ENCODE peak calls at places on chromosomes 1 and 21, in four cellular contexts. One of them, this sample, is unnamed.

GRCh38 chr1:191582169-191582568 is 576.1 kb upstream of the RGS18 start:
- DNase-seq in left ventricle myocardium inferior: no peak
- DNase-seq in esophagus muscularis mucosa: no peak
- DNase-seq in fibroblast of pulmonary artery: no peak
- DNase-seq in this sample: no peak

GRCh38 chr21:36350282-36350910 is 30.4 kb downstream of the MORC3 start:
- DNase-seq in left ventricle myocardium inferior: no peak
- DNase-seq in esophagus muscularis mucosa: no peak
- DNase-seq in fibroblast of pulmonary artery: peak
- DNase-seq in this sample: peak

GRCh38 chr21:44517175-44517899 is 22.7 kb downstream of the KRTAP10-1 start:
- DNase-seq in left ventricle myocardium inferior: no peak
- DNase-seq in esophagus muscularis mucosa: no peak
- DNase-seq in fibroblast of pulmonary artery: no peak
- DNase-seq in this sample: peak

GRCh38 chr1:34405266-34405959 is 228.7 kb downstream of the C1orf94 start:
- DNase-seq in left ventricle myocardium inferior: no peak
- DNase-seq in esophagus muscularis mucosa: peak
- DNase-seq in fibroblast of pulmonary artery: no peak
- DNase-seq in this sample: no peak

GRCh38 chr1:180586671-180587155 is 27.9 kb downstream of the OVAAL start:
- DNase-seq in left ventricle myocardium inferior: no peak
- DNase-seq in esophagus muscularis mucosa: no peak
- DNase-seq in fibroblast of pulmonary artery: peak
- DNase-seq in this sample: peak

GRCh38 chr1:6915999-6916565 is 130.8 kb downstream of the CAMTA1 start:
- DNase-seq in left ventricle myocardium inferior: no peak
- DNase-seq in esophagus muscularis mucosa: no peak
- DNase-seq in fibroblast of pulmonary artery: no peak
- DNase-seq in this sample: no peak

GRCh38 chr1:156625436-156626078 is 6.3 kb downstream of the HAPLN2 start:
- DNase-seq in left ventricle myocardium inferior: peak
- DNase-seq in esophagus muscularis mucosa: no peak
- DNase-seq in fibroblast of pulmonary artery: peak
- DNase-seq in this sample: peak

GRCh38 chr1:26417111-26417510 is 6.5 kb downstream of the LIN28A start:
- DNase-seq in left ventricle myocardium inferior: peak
- DNase-seq in esophagus muscularis mucosa: no peak
- DNase-seq in fibroblast of pulmonary artery: peak
- DNase-seq in this sample: peak

GRCh38 chr1:46043491-46044017 is 88.9 kb downstream of the PIK3R3 start:
- DNase-seq in left ventricle myocardium inferior: no peak
- DNase-seq in esophagus muscularis mucosa: peak
- DNase-seq in fibroblast of pulmonary artery: no peak
- DNase-seq in this sample: no peak

GRCh38 chr1:3465935-3466321 is 11.5 kb downstream of the ARHGEF16 start:
- DNase-seq in left ventricle myocardium inferior: no peak
- DNase-seq in esophagus muscularis mucosa: no peak
- DNase-seq in fibroblast of pulmonary artery: no peak
- DNase-seq in this sample: no peak

GRCh38 chr1:40646385-40646784 is 19.1 kb downstream of the RIMS3 start:
- DNase-seq in left ventricle myocardium inferior: no peak
- DNase-seq in esophagus muscularis mucosa: no peak
- DNase-seq in fibroblast of pulmonary artery: peak
- DNase-seq in this sample: peak

GRCh38 chr1:238139713-238140112 is 249.0 kb upstream of the ZP4 start:
- DNase-seq in left ventricle myocardium inferior: no peak
- DNase-seq in esophagus muscularis mucosa: no peak
- DNase-seq in fibroblast of pulmonary artery: no peak
- DNase-seq in this sample: no peak

GRCh38 chr1:204104331-204105222 is 31.7 kb downstream of the SOX13 start:
- DNase-seq in left ventricle myocardium inferior: no peak
- DNase-seq in esophagus muscularis mucosa: no peak
- DNase-seq in fibroblast of pulmonary artery: no peak
- DNase-seq in this sample: no peak

GRCh38 chr1:8944006-8944405 is 1.7 kb upstream of the CA6 start:
- DNase-seq in left ventricle myocardium inferior: no peak
- DNase-seq in esophagus muscularis mucosa: no peak
- DNase-seq in fibroblast of pulmonary artery: no peak
- DNase-seq in this sample: no peak

GRCh38 chr1:2554621-2555387 is 1.4 kb upstream of the TNFRSF14 start:
- DNase-seq in left ventricle myocardium inferior: no peak
- DNase-seq in esophagus muscularis mucosa: no peak
- DNase-seq in fibroblast of pulmonary artery: no peak
- DNase-seq in this sample: no peak

GRCh38 chr1:25478633-25479032 is 47.9 kb downstream of the MACO1 start:
- DNase-seq in left ventricle myocardium inferior: no peak
- DNase-seq in esophagus muscularis mucosa: no peak
- DNase-seq in fibroblast of pulmonary artery: no peak
- DNase-seq in this sample: no peak

GRCh38 chr21:45341779-45342178 is 54.1 kb upstream of the POFUT2 start:
- DNase-seq in left ventricle myocardium inferior: no peak
- DNase-seq in esophagus muscularis mucosa: no peak
- DNase-seq in fibroblast of pulmonary artery: peak
- DNase-seq in this sample: peak

GRCh38 chr1:86149591-86149990 is 7.0 kb downstream of the COL24A1 start:
- DNase-seq in left ventricle myocardium inferior: no peak
- DNase-seq in esophagus muscularis mucosa: no peak
- DNase-seq in fibroblast of pulmonary artery: no peak
- DNase-seq in this sample: no peak

GRCh38 chr1:56448937-56449336 is 130.4 kb downstream of the PLPP3 start:
- DNase-seq in left ventricle myocardium inferior: no peak
- DNase-seq in esophagus muscularis mucosa: no peak
- DNase-seq in fibroblast of pulmonary artery: peak
- DNase-seq in this sample: peak

GRCh38 chr1:169106921-169107672 is 607 bp downstream of the ATP1B1 start:
- DNase-seq in left ventricle myocardium inferior: peak
- DNase-seq in esophagus muscularis mucosa: no peak
- DNase-seq in fibroblast of pulmonary artery: peak
- DNase-seq in this sample: peak

GRCh38 chr1:230825061-230825803 is 43.1 kb downstream of the C1orf198 start:
- DNase-seq in left ventricle myocardium inferior: no peak
- DNase-seq in esophagus muscularis mucosa: peak
- DNase-seq in fibroblast of pulmonary artery: peak
- DNase-seq in this sample: peak

GRCh38 chr1:71638081-71638766 is 557.4 kb upstream of the ZRANB2 start:
- DNase-seq in left ventricle myocardium inferior: no peak
- DNase-seq in esophagus muscularis mucosa: no peak
- DNase-seq in fibroblast of pulmonary artery: peak
- DNase-seq in this sample: peak

GRCh38 chr1:108124023-108124422 is 76.1 kb downstream of the SLC25A24 start:
- DNase-seq in left ventricle myocardium inferior: no peak
- DNase-seq in esophagus muscularis mucosa: no peak
- DNase-seq in fibroblast of pulmonary artery: no peak
- DNase-seq in this sample: no peak

GRCh38 chr1:206814716-206815341 is 42.5 kb upstream of the IL10 start:
- DNase-seq in left ventricle myocardium inferior: peak
- DNase-seq in esophagus muscularis mucosa: no peak
- DNase-seq in fibroblast of pulmonary artery: peak
- DNase-seq in this sample: no peak

GRCh38 chr1:231613419-231614349 is 12.9 kb upstream of the DISC1 start:
- DNase-seq in left ventricle myocardium inferior: no peak
- DNase-seq in esophagus muscularis mucosa: no peak
- DNase-seq in fibroblast of pulmonary artery: no peak
- DNase-seq in this sample: no peak

GRCh38 chr21:45923146-45923545 is 58.4 kb upstream of the COL6A1 start:
- DNase-seq in left ventricle myocardium inferior: peak
- DNase-seq in esophagus muscularis mucosa: no peak
- DNase-seq in fibroblast of pulmonary artery: peak
- DNase-seq in this sample: peak

GRCh38 chr1:8281843-8282509 is 35.9 kb upstream of the SLC45A1 start:
- DNase-seq in left ventricle myocardium inferior: peak
- DNase-seq in esophagus muscularis mucosa: no peak
- DNase-seq in fibroblast of pulmonary artery: no peak
- DNase-seq in this sample: no peak

GRCh38 chr1:69497847-69498246 is 69.9 kb upstream of the LRRC7 start:
- DNase-seq in left ventricle myocardium inferior: no peak
- DNase-seq in esophagus muscularis mucosa: no peak
- DNase-seq in fibroblast of pulmonary artery: no peak
- DNase-seq in this sample: no peak

GRCh38 chr1:201731142-201731541 is 97.8 kb upstream of the IPO9 start:
- DNase-seq in left ventricle myocardium inferior: no peak
- DNase-seq in esophagus muscularis mucosa: no peak
- DNase-seq in fibroblast of pulmonary artery: no peak
- DNase-seq in this sample: no peak

GRCh38 chr1:87089070-87089736 is 174.8 kb downstream of the HS2ST1 start:
- DNase-seq in left ventricle myocardium inferior: no peak
- DNase-seq in esophagus muscularis mucosa: no peak
- DNase-seq in fibroblast of pulmonary artery: no peak
- DNase-seq in this sample: no peak

GRCh38 chr1:173477286-173478098 is at the start of gene PRDX6:
- DNase-seq in left ventricle myocardium inferior: peak
- DNase-seq in esophagus muscularis mucosa: peak
- DNase-seq in fibroblast of pulmonary artery: peak
- DNase-seq in this sample: peak

GRCh38 chr1:165892935-165893334 is 65.5 kb downstream of the UCK2 start:
- DNase-seq in left ventricle myocardium inferior: no peak
- DNase-seq in esophagus muscularis mucosa: no peak
- DNase-seq in fibroblast of pulmonary artery: no peak
- DNase-seq in this sample: no peak
- H3K4me3 ChIP-seq in left ventricle myocardium inferior: no peak
- H3K4me3 ChIP-seq in esophagus muscularis mucosa: no peak
- H3K4me3 ChIP-seq in fibroblast of pulmonary artery: no peak
- H3K4me3 ChIP-seq in this sample: no peak

GRCh38 chr1:10693152-10693496 is 103.3 kb downstream of the CASZ1 start:
- DNase-seq in left ventricle myocardium inferior: no peak
- DNase-seq in esophagus muscularis mucosa: no peak
- DNase-seq in fibroblast of pulmonary artery: no peak
- DNase-seq in this sample: no peak

GRCh38 chr1:10691075-10691739 is 105.2 kb downstream of the CASZ1 start:
- DNase-seq in left ventricle myocardium inferior: no peak
- DNase-seq in esophagus muscularis mucosa: no peak
- DNase-seq in fibroblast of pulmonary artery: no peak
- DNase-seq in this sample: no peak

GRCh38 chr1:10690484-10690883 is 106.0 kb downstream of the CASZ1 start:
- DNase-seq in left ventricle myocardium inferior: no peak
- DNase-seq in esophagus muscularis mucosa: no peak
- DNase-seq in fibroblast of pulmonary artery: no peak
- DNase-seq in this sample: no peak

GRCh38 chr1:10692401-10693021 is 103.9 kb downstream of the CASZ1 start:
- DNase-seq in left ventricle myocardium inferior: no peak
- DNase-seq in esophagus muscularis mucosa: no peak
- DNase-seq in fibroblast of pulmonary artery: no peak
- DNase-seq in this sample: no peak

DNA sequence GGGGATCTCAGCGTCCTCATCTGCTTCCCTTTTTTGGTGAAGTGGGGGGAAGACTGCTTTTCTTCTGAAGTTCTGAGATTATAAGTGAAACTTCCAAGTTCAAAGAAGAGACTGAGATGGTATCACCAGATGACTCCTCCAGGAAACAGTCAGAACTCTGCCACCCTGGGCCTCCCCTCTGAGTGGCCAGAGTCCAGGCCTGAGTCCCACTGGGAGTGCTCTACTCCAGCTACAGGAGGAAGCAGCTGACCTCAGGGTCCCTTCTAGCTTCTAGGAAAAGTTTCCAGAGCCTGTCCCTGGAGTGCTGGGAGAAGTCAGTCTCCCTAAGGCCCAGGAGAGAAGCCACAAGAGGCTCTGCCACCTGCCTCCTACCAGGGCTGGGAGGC is 104.7 kb downstream of the CASZ1 start:
- DNase-seq in left ventricle myocardium inferior: no peak
- DNase-seq in esophagus muscularis mucosa: no peak
- DNase-seq in fibroblast of pulmonary artery: no peak
- DNase-seq in this sample: peak
- H3K4me3 ChIP-seq in left ventricle myocardium inferior: no peak
- H3K4me3 ChIP-seq in esophagus muscularis mucosa: peak
- H3K4me3 ChIP-seq in fibroblast of pulmonary artery: no peak
- H3K4me3 ChIP-seq in this sample: no peak

GRCh38 chr1:32972814-32973428 is 8.3 kb upstream of the RNF19B start:
- DNase-seq in left ventricle myocardium inferior: peak
- DNase-seq in esophagus muscularis mucosa: no peak
- DNase-seq in fibroblast of pulmonary artery: peak
- DNase-seq in this sample: no peak
- H3K4me3 ChIP-seq in left ventricle myocardium inferior: peak
- H3K4me3 ChIP-seq in esophagus muscularis mucosa: peak
- H3K4me3 ChIP-seq in fibroblast of pulmonary artery: peak
- H3K4me3 ChIP-seq in this sample: peak

GRCh38 chr1:225425211-225425786 is 2.5 kb downstream of the LBR start:
- DNase-seq in left ventricle myocardium inferior: no peak
- DNase-seq in esophagus muscularis mucosa: no peak
- DNase-seq in fibroblast of pulmonary artery: peak
- DNase-seq in this sample: no peak
- H3K4me3 ChIP-seq in left ventricle myocardium inferior: no peak
- H3K4me3 ChIP-seq in esophagus muscularis mucosa: peak
- H3K4me3 ChIP-seq in fibroblast of pulmonary artery: peak
- H3K4me3 ChIP-seq in this sample: no peak

GRCh38 chr1:229403573-229403972 is 30.3 kb downstream of the ACTA1 start:
- DNase-seq in left ventricle myocardium inferior: no peak
- DNase-seq in esophagus muscularis mucosa: no peak
- DNase-seq in fibroblast of pulmonary artery: no peak
- DNase-seq in this sample: no peak

GRCh38 chr1:229409616-229410369 is 24.1 kb downstream of the ACTA1 start:
- DNase-seq in left ventricle myocardium inferior: no peak
- DNase-seq in esophagus muscularis mucosa: no peak
- DNase-seq in fibroblast of pulmonary artery: no peak
- DNase-seq in this sample: no peak

GRCh38 chr1:229407206-229408026 is 26.5 kb downstream of the ACTA1 start:
- DNase-seq in left ventricle myocardium inferior: no peak
- DNase-seq in esophagus muscularis mucosa: no peak
- DNase-seq in fibroblast of pulmonary artery: no peak
- DNase-seq in this sample: no peak

GRCh38 chr1:229408458-229409037 is 25.3 kb downstream of the ACTA1 start:
- DNase-seq in left ventricle myocardium inferior: peak
- DNase-seq in esophagus muscularis mucosa: no peak
- DNase-seq in fibroblast of pulmonary artery: no peak
- DNase-seq in this sample: no peak

DNA sequence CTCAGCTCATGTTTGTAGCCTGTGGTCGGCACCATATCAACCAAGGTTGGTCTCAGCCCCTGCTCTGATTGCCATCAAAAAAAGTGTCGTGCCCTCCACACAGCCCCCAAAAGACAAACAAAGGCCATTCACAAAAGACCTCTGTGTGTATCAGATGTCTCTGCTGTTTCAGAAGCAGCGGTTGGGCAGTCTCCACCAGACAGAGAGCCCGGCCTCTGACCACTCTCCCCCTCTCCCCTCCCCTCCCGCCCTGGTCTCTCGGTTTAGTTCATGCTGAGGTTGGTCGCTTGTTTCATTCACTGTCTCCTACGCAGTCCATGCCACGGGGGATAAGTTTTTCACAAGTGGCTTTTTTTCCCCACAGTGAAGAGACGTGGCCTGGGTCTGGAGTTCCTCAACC is 27.1 kb downstream of the ACTA1 start:
- DNase-seq in left ventricle myocardium inferior: no peak
- DNase-seq in esophagus muscularis mucosa: no peak
- DNase-seq in fibroblast of pulmonary artery: no peak
- DNase-seq in this sample: no peak
- H3K4me3 ChIP-seq in left ventricle myocardium inferior: peak
- H3K4me3 ChIP-seq in esophagus muscularis mucosa: peak
- H3K4me3 ChIP-seq in fibroblast of pulmonary artery: no peak
- H3K4me3 ChIP-seq in this sample: no peak